ENCODE peak calls at places on chromosome 1, in four cellular contexts. P is activated CD4-positive, alpha-beta memory T cell treated with anti-CD3 and anti-CD28 coated beads for 36 hours; T is RCC 7860; X is mesendoderm. O is an unnamed sample.

GRCh38 chr1:171850951-171851350 is 9.7 kb downstream of the DNM3 start:
- DNase-seq in P (no peak), T (no peak), X (no peak), O (no peak)

GRCh38 chr1:58443986-58444603 is 102.4 kb downstream of the OMA1 start:
- DNase-seq in P (no peak), T (no peak), X (no peak), O (no peak)

GRCh38 chr1:2894381-2895041 is 93.0 kb upstream of the TTC34 start:
- DNase-seq in P (peak), T (no peak), X (no peak), O (no peak)

GRCh38 chr1:155064109-155064812 is 721 bp downstream of the EFNA4 start:
- DNase-seq in P (peak), T (peak), X (peak), O (no peak)

GRCh38 chr1:17669305-17669704 is 85.8 kb upstream of the ACTL8 start:
- DNase-seq in P (no peak), T (no peak), X (no peak), O (no peak)

GRCh38 chr1:245748246-245748645 is 593.5 kb downstream of the KIF26B start:
- DNase-seq in P (no peak), T (no peak), X (peak), O (no peak)

GRCh38 chr1:217780993-217781392 is 149.8 kb downstream of the SPATA17 start:
- DNase-seq in P (no peak), T (no peak), X (no peak), O (no peak)

GRCh38 chr1:2098301-2098698 is 48.1 kb downstream of the PRKCZ start:
- DNase-seq in P (no peak), T (no peak), X (no peak), O (no peak)

GRCh38 chr1:20233866-20234265 is 47.5 kb upstream of the PLA2G2C start:
- DNase-seq in P (no peak), T (no peak), X (no peak), O (no peak)

GRCh38 chr1:244106837-244107491 is 55.9 kb downstream of the ZBTB18 start:
- DNase-seq in P (no peak), T (no peak), X (no peak), O (no peak)

GRCh38 chr1:27527223-27527856 is 37.4 kb upstream of the WASF2 start:
- DNase-seq in P (peak), T (no peak), X (peak), O (no peak)

O was measured in SIG-M5.